ENCODE peak calls at places on chromosomes 3 and 15, in five cellular contexts. R is GM12865, N is body of pancreas, B is hepatocyte, Q is AG04449. D is an unnamed sample.

GRCh38 chr15:35023794-35024193 is 35.7 kb upstream of the ZNF770 start:
- DNase-seq in B (no peak), N (no peak), Q (no peak), R (no peak), D (no peak)

GRCh38 chr15:20340931-20341661 is 200.5 kb downstream of the GOLGA6L6 start:
- DNase-seq in N (peak), R (peak), B (peak), Q (no peak), D (no peak)

GRCh38 chr15:39756806-39757522 is 25.7 kb downstream of the FSIP1 start:
- DNase-seq in N (peak), R (peak), B (peak), Q (peak), D (peak)

GRCh38 chr15:64151727-64152506 is at the start of gene SNX22:
- DNase-seq in Q (no peak), N (peak), B (peak), R (peak), D (no peak)

GRCh38 chr3:115052906-115053305 is 94.2 kb downstream of the ZBTB20 start:
- DNase-seq in R (no peak), B (no peak), Q (no peak), N (no peak), D (no peak)

GRCh38 chr3:44825264-44825925 is 36.3 kb upstream of the TMEM42 start:
- DNase-seq in Q (peak), R (no peak), B (no peak), N (peak), D (no peak)

GRCh38 chr3:6989608-6990291 is 128.8 kb downstream of the GRM7 start:
- DNase-seq in B (no peak), Q (no peak), R (no peak), N (no peak), D (no peak)

GRCh38 chr3:64691051-64691450 is 3.3 kb upstream of the ADAMTS9 start:
- DNase-seq in R (no peak), B (peak), N (peak), Q (no peak), D (no peak)

GRCh38 chr3:149934524-149934923 is 36.2 kb downstream of the PFN2 start:
- DNase-seq in N (peak), B (peak), Q (peak), R (no peak), D (peak)

GRCh38 chr15:20106026-20106425 is 435.6 kb downstream of the GOLGA6L6 start:
- DNase-seq in Q (no peak), N (peak), R (no peak), B (peak), D (no peak)

GRCh38 chr3:182058488-182058887 is 346.8 kb downstream of the SOX2 start:
- DNase-seq in B (no peak), R (no peak), N (no peak), Q (no peak), D (no peak)

GRCh38 chr3:14701676-14702075 is 26.7 kb downstream of the C3orf20 start:
- DNase-seq in N (no peak), B (no peak), Q (no peak), R (no peak), D (no peak)

GRCh38 chr3:58793052-58793451 is 126.5 kb upstream of the FAM3D start:
- DNase-seq in R (no peak), Q (peak), B (no peak), N (no peak), D (no peak)

GRCh38 chr3:162525052-162525451 is 1028.4 kb downstream of the OTOL1 start:
- DNase-seq in R (no peak), B (peak), N (peak), Q (peak), D (peak)

GRCh38 chr15:58694641-58695398 is 54.7 kb downstream of the ADAM10 start:
- DNase-seq in N (no peak), R (no peak), Q (no peak), B (no peak), D (no peak)

GRCh38 chr3:58065700-58066167 is 57.5 kb downstream of the FLNB start:
- DNase-seq in N (peak), R (no peak), B (peak), Q (no peak), D (no peak)

GRCh38 chr15:90261811-90262210 is 3.7 kb upstream of the NGRN start:
- DNase-seq in N (no peak), R (no peak), Q (no peak), B (no peak), D (no peak)

GRCh38 chr3:46523556-46523955 is 25.8 kb downstream of the RTP3 start:
- DNase-seq in B (no peak), R (no peak), Q (no peak), N (no peak), D (no peak)

GRCh38 chr3:184549793-184550585 is 11.6 kb upstream of the EPHB3 start:
- DNase-seq in R (no peak), N (peak), Q (no peak), B (no peak), D (no peak)

GRCh38 chr15:98442379-98442833 is 205.9 kb upstream of the IGF1R start:
- DNase-seq in R (peak), B (peak), N (peak), Q (peak), D (peak)

GRCh38 chr15:39248204-39248603 is 332.7 kb upstream of the THBS1 start:
- DNase-seq in N (peak), Q (no peak), R (no peak), B (no peak), D (peak)

GRCh38 chr3:10951295-10951926 is 41.1 kb upstream of the SLC6A1 start:
- DNase-seq in Q (no peak), N (no peak), B (no peak), R (no peak), D (no peak)

GRCh38 chr15:41925209-41925608 is 31.4 kb upstream of the SPTBN5 start:
- DNase-seq in R (no peak), Q (no peak), B (no peak), N (no peak), D (no peak)

GRCh38 chr15:41927516-41927915 is 33.7 kb upstream of the SPTBN5 start:
- DNase-seq in N (no peak), R (no peak), B (no peak), Q (no peak), D (no peak)

GRCh38 chr15:41928637-41929620 is 35.1 kb upstream of the SPTBN5 start:
- DNase-seq in Q (no peak), B (no peak), N (no peak), R (peak), D (no peak)

GRCh38 chr15:41928100-41928499 is 34.2 kb upstream of the SPTBN5 start:
- DNase-seq in Q (no peak), B (peak), R (no peak), N (no peak), D (no peak)

GRCh38 chr15:41926184-41927056 is 32.6 kb upstream of the SPTBN5 start:
- DNase-seq in N (no peak), B (peak), Q (no peak), R (no peak), D (no peak)
- TF ChIP-seq CTCF in N (no peak), B (no peak), Q (no peak), R (no peak), D (no peak)

GRCh38 chr15:95407534-95407933 is 923.0 kb upstream of the NR2F2 start:
- DNase-seq in Q (no peak), B (no peak), N (no peak), R (no peak), D (no peak)

GRCh38 chr15:95409924-95410323 is 920.6 kb upstream of the NR2F2 start:
- DNase-seq in R (no peak), B (no peak), N (no peak), Q (no peak), D (no peak)

GRCh38 chr15:95405447-95405846 is 925.1 kb upstream of the NR2F2 start:
- DNase-seq in Q (no peak), B (no peak), N (no peak), R (no peak), D (no peak)

GRCh38 chr15:95416576-95416975 is 913.9 kb upstream of the NR2F2 start:
- DNase-seq in Q (no peak), B (no peak), N (no peak), R (no peak), D (no peak)

GRCh38 chr15:95410757-95411156 is 919.7 kb upstream of the NR2F2 start:
- DNase-seq in Q (no peak), R (no peak), N (no peak), B (peak), D (no peak)
- TF ChIP-seq CTCF in Q (no peak), R (no peak), N (no peak), B (peak), D (no peak)

GRCh38 chr15:70246623-70247200 is 149.0 kb upstream of the TLE3 start:
- DNase-seq in R (no peak), Q (no peak), N (no peak), B (no peak), D (no peak)

GRCh38 chr15:70243686-70244540 is 146.2 kb upstream of the TLE3 start:
- DNase-seq in N (no peak), B (peak), Q (no peak), R (no peak), D (no peak)

GRCh38 chr15:70245932-70246622 is 148.4 kb upstream of the TLE3 start:
- DNase-seq in Q (no peak), N (peak), R (peak), B (no peak), D (no peak)

GRCh38 chr15:70242962-70243685 is 145.4 kb upstream of the TLE3 start:
- DNase-seq in N (no peak), Q (no peak), B (no peak), R (no peak), D (no peak)

GRCh38 chr15:70244978-70245542 is 147.3 kb upstream of the TLE3 start:
- DNase-seq in N (no peak), R (no peak), B (no peak), Q (no peak), D (no peak)
- TF ChIP-seq CTCF in N (no peak), R (no peak), B (no peak), Q (no peak), D (no peak)

GRCh38 chr15:78808550-78808949 is 2.7 kb downstream of the ADAMTS7 start:
- DNase-seq in R (peak), Q (no peak), N (peak), B (no peak), D (no peak)
- TF ChIP-seq CTCF in R (peak), Q (peak), N (no peak), B (peak), D (peak)

GRCh38 chr3:34569437-34569836 is 771.0 kb downstream of the PDCD6IP start:
- DNase-seq in B (no peak), R (no peak), Q (no peak), N (no peak), D (no peak)

GRCh38 chr3:34567266-34567665 is 768.8 kb downstream of the PDCD6IP start:
- DNase-seq in B (no peak), R (no peak), N (no peak), Q (no peak), D (no peak)

GRCh38 chr3:34571714-34572113 is 773.3 kb downstream of the PDCD6IP start:
- DNase-seq in Q (no peak), B (no peak), N (no peak), R (no peak), D (no peak)

GRCh38 chr3:34568766-34569165 is 770.3 kb downstream of the PDCD6IP start:
- DNase-seq in N (no peak), R (no peak), B (no peak), Q (no peak), D (no peak)

DNA sequence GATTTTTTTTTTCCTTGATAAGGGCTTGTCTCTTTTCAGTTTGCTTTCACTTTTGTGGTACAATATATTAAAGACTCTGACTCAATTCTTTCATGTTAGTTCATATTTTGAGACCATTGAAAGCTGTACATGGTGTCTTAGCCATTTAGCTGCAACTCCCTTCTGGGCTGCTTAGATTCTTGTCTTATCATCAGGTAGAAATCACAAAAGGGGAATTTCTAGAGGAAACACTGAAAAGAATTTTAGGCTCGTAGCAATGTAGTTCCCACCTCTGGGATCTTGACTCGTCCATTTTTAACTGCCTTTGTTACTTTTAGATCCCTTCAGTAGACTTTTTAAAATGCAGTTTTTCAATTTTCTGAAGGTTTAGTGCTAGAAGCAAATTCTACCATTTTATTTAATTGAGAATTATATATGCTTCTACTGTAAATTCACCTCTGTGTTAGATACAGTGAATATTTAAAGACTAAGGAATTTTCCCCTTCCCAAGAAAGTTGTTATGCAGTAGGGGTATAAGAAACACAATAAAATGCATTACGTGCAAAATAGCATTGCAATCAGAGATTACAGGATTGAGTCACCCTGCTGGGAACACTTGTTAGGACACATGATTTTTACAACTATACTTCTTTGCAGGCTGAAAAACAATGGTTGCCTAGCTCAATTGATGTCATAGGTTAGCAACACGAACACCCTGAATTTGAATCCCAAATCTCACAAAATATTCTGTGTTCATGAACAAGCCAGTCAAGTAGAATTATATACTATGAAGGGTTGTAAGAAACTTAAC is 772.7 kb downstream of the PDCD6IP start:
- DNase-seq in R (no peak), Q (no peak), N (no peak), B (peak), D (no peak)
- TF ChIP-seq CTCF in R (no peak), Q (no peak), N (no peak), B (no peak), D (no peak)

DNA sequence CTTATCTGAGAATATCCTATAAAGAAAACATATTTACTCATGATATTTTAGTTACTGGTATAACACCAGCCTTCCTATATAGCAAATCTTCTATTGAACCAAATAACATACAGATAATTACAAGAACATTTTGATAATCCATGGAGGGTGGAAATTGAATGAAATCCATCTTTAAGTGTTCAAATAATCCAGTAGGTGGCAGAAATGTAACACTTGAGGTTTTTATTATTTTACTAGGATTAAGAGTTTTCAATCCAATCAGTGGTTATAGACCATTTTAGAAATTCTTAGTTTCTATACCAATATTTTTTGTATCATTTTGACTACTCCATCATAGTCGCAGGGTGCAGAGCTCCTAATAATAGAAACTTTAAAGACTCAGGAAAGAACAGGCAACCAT is 101.9 kb upstream of the KCNH8 start:
- DNase-seq in N (no peak), Q (no peak), B (no peak), R (no peak), D (no peak)
- TF ChIP-seq CTCF in N (no peak), Q (no peak), B (peak), R (no peak), D (no peak)

GRCh38 chr15:29696950-29697738 is 125.1 kb downstream of the TJP1 start:
- DNase-seq in Q (no peak), R (no peak), N (no peak), B (no peak), D (no peak)

GRCh38 chr15:29692527-29692926 is 129.7 kb downstream of the TJP1 start:
- DNase-seq in N (no peak), R (no peak), Q (no peak), B (no peak), D (no peak)

GRCh38 chr15:29698030-29698701 is 124.1 kb downstream of the TJP1 start:
- DNase-seq in N (no peak), R (no peak), B (peak), Q (peak), D (no peak)

GRCh38 chr15:29693225-29693624 is 129.0 kb downstream of the TJP1 start:
- DNase-seq in B (no peak), R (no peak), Q (no peak), N (no peak), D (no peak)

DNA sequence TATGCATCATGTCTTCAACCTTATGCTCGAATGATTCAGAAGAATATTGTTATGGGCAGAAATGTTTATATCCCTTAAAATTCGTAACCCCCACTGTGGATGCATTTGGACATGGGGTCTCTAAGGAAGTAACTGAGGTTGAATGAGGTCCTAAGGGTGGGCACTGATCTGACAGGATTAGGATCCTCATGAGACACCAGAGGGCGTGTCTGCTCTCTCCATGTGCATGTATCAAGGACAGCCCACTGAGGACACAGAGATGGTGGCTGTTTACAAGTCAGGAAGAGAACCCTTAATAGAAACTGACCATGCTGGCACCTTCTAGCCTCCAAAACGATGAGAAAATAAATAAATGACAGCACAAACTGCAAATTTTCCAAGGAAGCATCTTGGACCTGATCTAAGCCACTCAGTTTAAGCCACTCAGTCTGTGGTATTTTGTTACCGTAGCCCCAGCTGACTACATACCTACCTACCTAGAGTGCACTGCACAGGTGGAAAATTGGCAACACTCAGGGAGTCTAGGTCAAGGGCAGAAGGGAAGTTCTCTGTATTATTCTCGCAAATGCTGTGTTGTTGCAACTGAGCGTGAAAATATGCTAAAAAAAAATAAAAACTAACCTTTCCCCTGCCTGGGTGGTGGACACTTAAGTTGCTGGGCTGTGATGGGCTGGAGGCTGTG is 126.6 kb downstream of the TJP1 start:
- DNase-seq in B (no peak), R (peak), N (no peak), Q (no peak), D (no peak)
- TF ChIP-seq CTCF in B (no peak), R (peak), N (no peak), Q (no peak), D (no peak)

D was measured in AG09319.